ENCODE peak calls at places on chromosome 20, in six cellular contexts. One of them, this sample, is unnamed.
A peak's percentile ranks its signal among the peaks of the same experiment; 100 is the strongest.

GRCh38 chr20:16350465-16350864 is 222.8 kb downstream of the KIF16B start:
- DNase-seq in astrocyte of the cerebellum: no peak
- DNase-seq in stimulated activated CD8-positive, alpha-beta memory T cell treated with anti-CD3 and anti-CD28 coated beads, Interleukin-12 subunit alpha, Interleukin-12 subunit beta, amount 100 ng/mL, for 4 hours: no peak
- DNase-seq in BJ: no peak
- DNase-seq in fibroblast of the aortic adventitia: peak; percentile 11
- DNase-seq in activated CD4-positive, alpha-beta T cell treated with anti-CD3 and anti-CD28 coated beads, Interleukin-2, amount 10 ng/mL, durations not matched to agents 7 days and 5 days: no peak
- DNase-seq in this sample: no peak

GRCh38 chr20:25865715-25866656 is 169.3 kb upstream of the ZNF337 start:
- DNase-seq in astrocyte of the cerebellum: peak; percentile 33
- DNase-seq in stimulated activated CD8-positive, alpha-beta memory T cell treated with anti-CD3 and anti-CD28 coated beads, Interleukin-12 subunit alpha, Interleukin-12 subunit beta, amount 100 ng/mL, for 4 hours: no peak
- DNase-seq in BJ: no peak
- DNase-seq in fibroblast of the aortic adventitia: peak; percentile 68
- DNase-seq in activated CD4-positive, alpha-beta T cell treated with anti-CD3 and anti-CD28 coated beads, Interleukin-2, amount 10 ng/mL, durations not matched to agents 7 days and 5 days: peak; percentile 75
- DNase-seq in this sample: peak; percentile 85

GRCh38 chr20:33192912-33193501 is 24.1 kb upstream of the BPIFA3 start:
- DNase-seq in astrocyte of the cerebellum: no peak
- DNase-seq in stimulated activated CD8-positive, alpha-beta memory T cell treated with anti-CD3 and anti-CD28 coated beads, Interleukin-12 subunit alpha, Interleukin-12 subunit beta, amount 100 ng/mL, for 4 hours: no peak
- DNase-seq in BJ: no peak
- DNase-seq in fibroblast of the aortic adventitia: no peak
- DNase-seq in activated CD4-positive, alpha-beta T cell treated with anti-CD3 and anti-CD28 coated beads, Interleukin-2, amount 10 ng/mL, durations not matched to agents 7 days and 5 days: no peak
- DNase-seq in this sample: no peak

GRCh38 chr20:35263609-35264223 is 14.2 kb downstream of the MMP24OS start:
- DNase-seq in astrocyte of the cerebellum: no peak
- DNase-seq in stimulated activated CD8-positive, alpha-beta memory T cell treated with anti-CD3 and anti-CD28 coated beads, Interleukin-12 subunit alpha, Interleukin-12 subunit beta, amount 100 ng/mL, for 4 hours: no peak
- DNase-seq in BJ: no peak
- DNase-seq in fibroblast of the aortic adventitia: no peak
- DNase-seq in activated CD4-positive, alpha-beta T cell treated with anti-CD3 and anti-CD28 coated beads, Interleukin-2, amount 10 ng/mL, durations not matched to agents 7 days and 5 days: no peak
- DNase-seq in this sample: no peak

GRCh38 chr20:60204601-60205000 is 246.4 kb downstream of the CDH26 start:
- DNase-seq in astrocyte of the cerebellum: no peak
- DNase-seq in stimulated activated CD8-positive, alpha-beta memory T cell treated with anti-CD3 and anti-CD28 coated beads, Interleukin-12 subunit alpha, Interleukin-12 subunit beta, amount 100 ng/mL, for 4 hours: no peak
- DNase-seq in BJ: no peak
- DNase-seq in fibroblast of the aortic adventitia: no peak
- DNase-seq in activated CD4-positive, alpha-beta T cell treated with anti-CD3 and anti-CD28 coated beads, Interleukin-2, amount 10 ng/mL, durations not matched to agents 7 days and 5 days: no peak
- DNase-seq in this sample: no peak

GRCh38 chr20:37295001-37295400 is 5.5 kb downstream of the MANBAL start:
- DNase-seq in astrocyte of the cerebellum: peak; percentile 90
- DNase-seq in stimulated activated CD8-positive, alpha-beta memory T cell treated with anti-CD3 and anti-CD28 coated beads, Interleukin-12 subunit alpha, Interleukin-12 subunit beta, amount 100 ng/mL, for 4 hours: no peak
- DNase-seq in BJ: peak; percentile 97
- DNase-seq in fibroblast of the aortic adventitia: peak; percentile 95
- DNase-seq in activated CD4-positive, alpha-beta T cell treated with anti-CD3 and anti-CD28 coated beads, Interleukin-2, amount 10 ng/mL, durations not matched to agents 7 days and 5 days: no peak
- DNase-seq in this sample: no peak

GRCh38 chr20:25309395-25310267 is 61.7 kb downstream of the PYGB start:
- DNase-seq in astrocyte of the cerebellum: no peak
- DNase-seq in stimulated activated CD8-positive, alpha-beta memory T cell treated with anti-CD3 and anti-CD28 coated beads, Interleukin-12 subunit alpha, Interleukin-12 subunit beta, amount 100 ng/mL, for 4 hours: no peak
- DNase-seq in BJ: peak; percentile 56
- DNase-seq in fibroblast of the aortic adventitia: peak; percentile 74
- DNase-seq in activated CD4-positive, alpha-beta T cell treated with anti-CD3 and anti-CD28 coated beads, Interleukin-2, amount 10 ng/mL, durations not matched to agents 7 days and 5 days: no peak
- DNase-seq in this sample: peak; percentile 86

GRCh38 chr20:48791666-48792071 is 36.1 kb downstream of the PREX1 start:
- DNase-seq in astrocyte of the cerebellum: peak; percentile 80
- DNase-seq in stimulated activated CD8-positive, alpha-beta memory T cell treated with anti-CD3 and anti-CD28 coated beads, Interleukin-12 subunit alpha, Interleukin-12 subunit beta, amount 100 ng/mL, for 4 hours: no peak
- DNase-seq in BJ: peak; percentile 26
- DNase-seq in fibroblast of the aortic adventitia: peak; percentile 90
- DNase-seq in activated CD4-positive, alpha-beta T cell treated with anti-CD3 and anti-CD28 coated beads, Interleukin-2, amount 10 ng/mL, durations not matched to agents 7 days and 5 days: no peak
- DNase-seq in this sample: no peak

GRCh38 chr20:54070187-54070987 is at the start of gene BCAS1:
- DNase-seq in astrocyte of the cerebellum: no peak
- DNase-seq in stimulated activated CD8-positive, alpha-beta memory T cell treated with anti-CD3 and anti-CD28 coated beads, Interleukin-12 subunit alpha, Interleukin-12 subunit beta, amount 100 ng/mL, for 4 hours: no peak
- DNase-seq in BJ: no peak
- DNase-seq in fibroblast of the aortic adventitia: no peak
- DNase-seq in activated CD4-positive, alpha-beta T cell treated with anti-CD3 and anti-CD28 coated beads, Interleukin-2, amount 10 ng/mL, durations not matched to agents 7 days and 5 days: no peak
- DNase-seq in this sample: no peak

GRCh38 chr20:53352727-53353440 is 240.8 kb downstream of the ZNF217 start:
- DNase-seq in astrocyte of the cerebellum: no peak
- DNase-seq in stimulated activated CD8-positive, alpha-beta memory T cell treated with anti-CD3 and anti-CD28 coated beads, Interleukin-12 subunit alpha, Interleukin-12 subunit beta, amount 100 ng/mL, for 4 hours: no peak
- DNase-seq in BJ: no peak
- DNase-seq in fibroblast of the aortic adventitia: no peak
- DNase-seq in activated CD4-positive, alpha-beta T cell treated with anti-CD3 and anti-CD28 coated beads, Interleukin-2, amount 10 ng/mL, durations not matched to agents 7 days and 5 days: no peak
- DNase-seq in this sample: no peak

GRCh38 chr20:46605181-46605580 is 46.1 kb downstream of the SLC13A3 start:
- DNase-seq in astrocyte of the cerebellum: no peak
- DNase-seq in stimulated activated CD8-positive, alpha-beta memory T cell treated with anti-CD3 and anti-CD28 coated beads, Interleukin-12 subunit alpha, Interleukin-12 subunit beta, amount 100 ng/mL, for 4 hours: no peak
- DNase-seq in BJ: no peak
- DNase-seq in fibroblast of the aortic adventitia: no peak
- DNase-seq in activated CD4-positive, alpha-beta T cell treated with anti-CD3 and anti-CD28 coated beads, Interleukin-2, amount 10 ng/mL, durations not matched to agents 7 days and 5 days: no peak
- DNase-seq in this sample: no peak

GRCh38 chr20:35034150-35034549 is 58.5 kb downstream of the TRPC4AP start:
- DNase-seq in astrocyte of the cerebellum: no peak
- DNase-seq in stimulated activated CD8-positive, alpha-beta memory T cell treated with anti-CD3 and anti-CD28 coated beads, Interleukin-12 subunit alpha, Interleukin-12 subunit beta, amount 100 ng/mL, for 4 hours: no peak
- DNase-seq in BJ: no peak
- DNase-seq in fibroblast of the aortic adventitia: no peak
- DNase-seq in activated CD4-positive, alpha-beta T cell treated with anti-CD3 and anti-CD28 coated beads, Interleukin-2, amount 10 ng/mL, durations not matched to agents 7 days and 5 days: no peak
- DNase-seq in this sample: no peak

GRCh38 chr20:61605862-61606557 is 353.9 kb downstream of the CDH4 start:
- DNase-seq in astrocyte of the cerebellum: no peak
- DNase-seq in stimulated activated CD8-positive, alpha-beta memory T cell treated with anti-CD3 and anti-CD28 coated beads, Interleukin-12 subunit alpha, Interleukin-12 subunit beta, amount 100 ng/mL, for 4 hours: no peak
- DNase-seq in BJ: no peak
- DNase-seq in fibroblast of the aortic adventitia: no peak
- DNase-seq in activated CD4-positive, alpha-beta T cell treated with anti-CD3 and anti-CD28 coated beads, Interleukin-2, amount 10 ng/mL, durations not matched to agents 7 days and 5 days: no peak
- DNase-seq in this sample: no peak

GRCh38 chr20:63216849-63217471 is 1.0 kb upstream of the YTHDF1 start:
- DNase-seq in astrocyte of the cerebellum: no peak
- DNase-seq in stimulated activated CD8-positive, alpha-beta memory T cell treated with anti-CD3 and anti-CD28 coated beads, Interleukin-12 subunit alpha, Interleukin-12 subunit beta, amount 100 ng/mL, for 4 hours: no peak
- DNase-seq in BJ: no peak
- DNase-seq in fibroblast of the aortic adventitia: no peak
- DNase-seq in activated CD4-positive, alpha-beta T cell treated with anti-CD3 and anti-CD28 coated beads, Interleukin-2, amount 10 ng/mL, durations not matched to agents 7 days and 5 days: no peak
- DNase-seq in this sample: no peak

GRCh38 chr20:56426026-56426425 is 14.0 kb downstream of the CASS4 start:
- DNase-seq in astrocyte of the cerebellum: no peak
- DNase-seq in stimulated activated CD8-positive, alpha-beta memory T cell treated with anti-CD3 and anti-CD28 coated beads, Interleukin-12 subunit alpha, Interleukin-12 subunit beta, amount 100 ng/mL, for 4 hours: no peak
- DNase-seq in BJ: no peak
- DNase-seq in fibroblast of the aortic adventitia: no peak
- DNase-seq in activated CD4-positive, alpha-beta T cell treated with anti-CD3 and anti-CD28 coated beads, Interleukin-2, amount 10 ng/mL, durations not matched to agents 7 days and 5 days: no peak
- DNase-seq in this sample: no peak

GRCh38 chr20:39660965-39661364 is 698.8 kb downstream of the DHX35 start:
- DNase-seq in astrocyte of the cerebellum: no peak
- DNase-seq in stimulated activated CD8-positive, alpha-beta memory T cell treated with anti-CD3 and anti-CD28 coated beads, Interleukin-12 subunit alpha, Interleukin-12 subunit beta, amount 100 ng/mL, for 4 hours: no peak
- DNase-seq in BJ: no peak
- DNase-seq in fibroblast of the aortic adventitia: no peak
- DNase-seq in activated CD4-positive, alpha-beta T cell treated with anti-CD3 and anti-CD28 coated beads, Interleukin-2, amount 10 ng/mL, durations not matched to agents 7 days and 5 days: no peak
- DNase-seq in this sample: no peak

GRCh38 chr20:63123326-63123725 is 92.6 kb downstream of the YTHDF1 start:
- DNase-seq in astrocyte of the cerebellum: no peak
- DNase-seq in stimulated activated CD8-positive, alpha-beta memory T cell treated with anti-CD3 and anti-CD28 coated beads, Interleukin-12 subunit alpha, Interleukin-12 subunit beta, amount 100 ng/mL, for 4 hours: no peak
- DNase-seq in BJ: no peak
- DNase-seq in fibroblast of the aortic adventitia: no peak
- DNase-seq in activated CD4-positive, alpha-beta T cell treated with anti-CD3 and anti-CD28 coated beads, Interleukin-2, amount 10 ng/mL, durations not matched to agents 7 days and 5 days: no peak
- DNase-seq in this sample: no peak

GRCh38 chr20:10033905-10034304 is 882 bp upstream of the ANKEF1 start:
- DNase-seq in astrocyte of the cerebellum: no peak
- DNase-seq in stimulated activated CD8-positive, alpha-beta memory T cell treated with anti-CD3 and anti-CD28 coated beads, Interleukin-12 subunit alpha, Interleukin-12 subunit beta, amount 100 ng/mL, for 4 hours: no peak
- DNase-seq in BJ: no peak
- DNase-seq in fibroblast of the aortic adventitia: no peak
- DNase-seq in activated CD4-positive, alpha-beta T cell treated with anti-CD3 and anti-CD28 coated beads, Interleukin-2, amount 10 ng/mL, durations not matched to agents 7 days and 5 days: no peak
- DNase-seq in this sample: no peak

GRCh38 chr20:63096681-63097335 is 90.0 kb upstream of the BHLHE23 start:
- DNase-seq in astrocyte of the cerebellum: no peak
- DNase-seq in stimulated activated CD8-positive, alpha-beta memory T cell treated with anti-CD3 and anti-CD28 coated beads, Interleukin-12 subunit alpha, Interleukin-12 subunit beta, amount 100 ng/mL, for 4 hours: no peak
- DNase-seq in BJ: no peak
- DNase-seq in fibroblast of the aortic adventitia: no peak
- DNase-seq in activated CD4-positive, alpha-beta T cell treated with anti-CD3 and anti-CD28 coated beads, Interleukin-2, amount 10 ng/mL, durations not matched to agents 7 days and 5 days: no peak
- DNase-seq in this sample: no peak

GRCh38 chr20:4038047-4038459 is 22.7 kb upstream of the RNF24 start:
- DNase-seq in astrocyte of the cerebellum: peak; percentile 67
- DNase-seq in stimulated activated CD8-positive, alpha-beta memory T cell treated with anti-CD3 and anti-CD28 coated beads, Interleukin-12 subunit alpha, Interleukin-12 subunit beta, amount 100 ng/mL, for 4 hours: peak; percentile 32
- DNase-seq in BJ: peak; percentile 52
- DNase-seq in fibroblast of the aortic adventitia: peak; percentile 85
- DNase-seq in activated CD4-positive, alpha-beta T cell treated with anti-CD3 and anti-CD28 coated beads, Interleukin-2, amount 10 ng/mL, durations not matched to agents 7 days and 5 days: peak; percentile 94
- DNase-seq in this sample: peak; percentile 82

GRCh38 chr20:37309941-37310590 is 20.6 kb downstream of the MANBAL start:
- DNase-seq in astrocyte of the cerebellum: no peak
- DNase-seq in stimulated activated CD8-positive, alpha-beta memory T cell treated with anti-CD3 and anti-CD28 coated beads, Interleukin-12 subunit alpha, Interleukin-12 subunit beta, amount 100 ng/mL, for 4 hours: no peak
- DNase-seq in BJ: no peak
- DNase-seq in fibroblast of the aortic adventitia: no peak
- DNase-seq in activated CD4-positive, alpha-beta T cell treated with anti-CD3 and anti-CD28 coated beads, Interleukin-2, amount 10 ng/mL, durations not matched to agents 7 days and 5 days: no peak
- DNase-seq in this sample: no peak